ENCODE peak calls at places on chromosomes 4 and X, in nine cellular contexts. X, J, O, Q, A, B, F, P and U are unnamed samples.

GRCh38 chr4:139660518-139661149 is 5.0 kb upstream of the MGST2 start:
- DNase-seq in P (no peak), Q (peak; percentile 42), O (no peak), A (no peak), X (no peak), J (no peak), B (no peak), F (no peak), U (no peak)

GRCh38 chr4:58732973-58733372 is 1622.8 kb upstream of the IGFBP7 start:
- DNase-seq in F (no peak), A (no peak), O (no peak), P (no peak), Q (no peak), B (no peak), X (no peak), J (no peak), U (no peak)

GRCh38 chrX:10769165-10769564 is 148.8 kb upstream of the MID1 start:
- DNase-seq in F (peak; percentile 7), A (no peak), O (no peak), Q (peak; percentile 51), J (peak; percentile 37), B (peak; percentile 54), X (no peak), P (no peak), U (peak; percentile 41)

GRCh38 chr4:102543529-102543928 is 42.4 kb downstream of the NFKB1 start:
- DNase-seq in B (no peak), F (no peak), Q (no peak), J (no peak), P (no peak), A (no peak), O (no peak), X (no peak), U (no peak)

GRCh38 chr4:126939401-126939800 is 693.4 kb upstream of the INTU start:
- DNase-seq in P (no peak), B (peak; percentile 78), A (no peak), Q (peak; percentile 29), O (peak; percentile 27), J (peak; percentile 67), F (no peak), X (no peak), U (peak; percentile 77)

GRCh38 chr4:74311696-74312313 is 3.5 kb downstream of the EPGN start:
- DNase-seq in F (no peak), J (peak; percentile 70), O (no peak), A (no peak), P (no peak), X (no peak), Q (peak; percentile 84), B (peak; percentile 66), U (peak; percentile 81)

GRCh38 chrX:48476919-48477318 is 920 bp downstream of the FTSJ1 start:
- DNase-seq in J (no peak), Q (no peak), O (no peak), B (no peak), P (no peak), A (no peak), F (no peak), X (no peak), U (no peak)

GRCh38 chr4:14221176-14221575 is 593.7 kb upstream of the BOD1L1 start:
- DNase-seq in J (peak; percentile 24), B (no peak), X (no peak), O (no peak), Q (no peak), F (no peak), A (no peak), P (no peak), U (peak; percentile 11)

GRCh38 chr4:86919824-86920223 is 15.0 kb upstream of the AFF1 start:
- DNase-seq in P (no peak), B (peak; percentile 43), X (no peak), F (no peak), O (no peak), A (no peak), Q (peak; percentile 51), J (no peak), U (no peak)

GRCh38 chr4:70365479-70365878 is 4.9 kb downstream of the SMR3A start:
- DNase-seq in B (no peak), A (no peak), P (no peak), X (no peak), F (no peak), O (no peak), J (no peak), Q (peak; percentile 0), U (no peak)

GRCh38 chrX:101229155-101229554 is 9.6 kb downstream of the DRP2 start:
- DNase-seq in Q (peak; percentile 42), X (no peak), A (no peak), B (peak; percentile 59), J (peak; percentile 79), P (no peak), F (no peak), O (no peak), U (peak; percentile 66)

GRCh38 chr4:122798101-122798500 is 28.5 kb upstream of the FGF2 start:
- DNase-seq in B (peak; percentile 99), P (peak; percentile 22), X (no peak), Q (peak; percentile 96), O (peak; percentile 96), F (peak; percentile 46), A (peak; percentile 70), J (peak; percentile 92), U (peak; percentile 98)

GRCh38 chrX:2928127-2928582 is 984 bp downstream of the ARSD start:
- DNase-seq in F (no peak), B (no peak), Q (no peak), P (peak; percentile 35), O (no peak), A (peak; percentile 92), X (no peak), J (no peak), U (no peak)

GRCh38 chrX:111114806-111115205 is 18.8 kb downstream of the PAK3 start:
- DNase-seq in O (no peak), A (no peak), P (no peak), X (no peak), F (no peak), J (no peak), Q (no peak), B (no peak), U (no peak)

GRCh38 chr4:178632415-178632814 is 1190.2 kb upstream of the AGA start:
- DNase-seq in B (no peak), J (peak; percentile 3), O (no peak), Q (no peak), X (no peak), F (no peak), A (no peak), P (no peak), U (no peak)

GRCh38 chr4:65071532-65071931 is 598.8 kb downstream of the EPHA5 start:
- DNase-seq in B (no peak), O (no peak), X (no peak), J (peak; percentile 11), A (no peak), F (no peak), P (no peak), Q (no peak), U (no peak)

GRCh38 chr4:13833171-13833804 is 205.8 kb upstream of the BOD1L1 start:
- DNase-seq in F (no peak), O (no peak), X (no peak), Q (no peak), J (no peak), B (no peak), P (no peak), A (no peak), U (no peak)

GRCh38 chr4:111991797-111992196 is 153.5 kb upstream of the FAM241A start:
- DNase-seq in J (peak; percentile 35), X (no peak), A (no peak), O (no peak), Q (peak; percentile 35), F (no peak), P (no peak), B (peak; percentile 83), U (peak; percentile 59)

GRCh38 chrX:30577362-30577961 is at the start of gene TASL:
- DNase-seq in F (no peak), J (no peak), P (no peak), Q (no peak), X (peak; percentile 1), B (no peak), A (no peak), O (no peak), U (no peak)
- H3K4me3 ChIP-seq in F (no peak within 1 kb of the TSS), J (no peak within 1 kb of the TSS), P (no peak within 1 kb of the TSS), Q (no peak within 1 kb of the TSS), X (peak within 1 kb of the TSS; percentile 48), B (no peak within 1 kb of the TSS), A (peak within 1 kb of the TSS; percentile 24), O (no peak within 1 kb of the TSS), U (no peak within 1 kb of the TSS)

GRCh38 chrX:143340190-143340589 is 177.1 kb downstream of the SPANXN3 start:
- DNase-seq in X (no peak), J (no peak), O (no peak), B (no peak), Q (no peak), P (no peak), A (no peak), F (no peak), U (no peak)
- TF ChIP-seq CTCF in X (no peak), J (no peak), O (no peak), B (no peak), Q (no peak), P (no peak), A (no peak), F (no peak), U (no peak)

DNA sequence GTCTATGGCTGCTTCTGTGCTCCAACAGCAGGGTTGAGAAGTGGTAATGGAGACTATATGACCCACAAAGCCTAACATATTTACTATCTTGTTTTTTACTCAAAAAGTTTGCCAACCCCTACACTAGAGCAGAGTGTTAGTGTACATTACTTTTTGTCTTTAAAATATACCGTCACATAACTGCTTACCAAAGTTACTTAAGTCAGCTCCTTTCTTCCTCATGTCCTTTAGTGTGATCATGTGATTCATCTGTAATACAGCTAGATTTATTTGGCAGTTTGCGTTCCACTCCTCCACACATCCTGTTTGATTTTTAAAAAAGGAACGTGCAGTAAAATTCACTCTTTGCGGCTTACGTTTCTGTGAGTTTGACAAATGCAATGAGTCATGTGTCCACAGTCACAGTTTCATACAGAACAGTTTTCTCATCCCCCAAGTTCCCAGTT is 162.4 kb upstream of the GPRIN3 start:
- DNase-seq in P (no peak), F (no peak), Q (peak; percentile 92), B (peak; percentile 90), X (no peak), A (no peak), J (peak; percentile 94), O (peak; percentile 78), U (peak; percentile 89)
- H3K4me3 ChIP-seq in P (peak overlapping the region; percentile 2), F (no peak overlapping the region), Q (no peak overlapping the region), B (peak overlapping the region; percentile 23), X (no peak overlapping the region), A (no peak overlapping the region), J (no peak overlapping the region), O (no peak overlapping the region), U (no peak overlapping the region)

DNA sequence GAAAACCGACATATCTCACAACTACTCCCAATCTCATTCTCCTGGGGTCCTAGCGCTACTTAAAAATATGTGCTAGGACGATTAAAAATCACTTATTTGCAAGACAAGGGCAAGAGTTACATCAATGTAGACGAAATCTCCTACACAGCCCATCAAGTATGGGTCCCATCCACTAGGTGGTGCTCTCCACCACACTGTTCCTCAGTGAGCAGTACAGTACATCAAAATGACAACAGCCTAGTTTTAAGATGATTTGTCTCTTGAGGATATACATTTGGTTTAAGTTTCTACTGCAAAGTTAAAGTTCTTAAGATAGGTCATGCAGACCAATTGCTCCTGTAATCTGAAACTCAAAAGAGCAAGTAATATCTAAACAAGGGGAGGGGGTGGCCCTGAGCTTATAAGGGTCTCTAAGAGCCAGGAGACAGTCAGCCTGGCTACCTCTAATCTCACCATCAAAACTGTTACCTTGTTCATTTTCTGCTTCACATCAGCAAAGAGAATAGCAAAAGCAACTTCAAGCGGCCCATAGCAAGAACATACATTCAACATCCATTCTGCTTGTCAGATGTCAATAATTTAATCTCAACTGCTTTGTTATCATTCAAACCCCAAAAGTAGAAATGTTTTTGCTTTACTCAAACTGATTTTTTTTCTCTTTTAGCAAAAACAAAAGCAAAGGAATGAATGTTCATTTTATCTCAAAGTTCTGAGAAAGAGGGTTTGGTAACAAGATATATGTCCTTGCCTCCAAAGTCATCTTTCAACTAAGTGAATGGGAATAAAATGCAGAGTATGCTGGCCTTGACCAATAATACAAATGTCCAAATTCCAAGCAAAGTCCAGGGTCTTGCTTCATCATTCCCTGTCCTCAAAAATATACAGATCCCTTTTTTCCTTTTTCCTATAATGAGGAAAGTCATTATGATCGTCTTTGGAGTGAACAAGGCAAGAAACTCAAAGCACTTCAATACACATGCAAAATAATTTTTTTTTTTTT is 53.1 kb downstream of the STX18 start:
- DNase-seq in A (no peak), J (peak; percentile 80), X (peak; percentile 55), F (peak; percentile 70), B (peak; percentile 79), O (peak; percentile 58), P (peak; percentile 66), Q (peak; percentile 87), U (peak; percentile 90)
- TF ChIP-seq CTCF in A (peak; percentile 85), J (peak; percentile 91), X (peak; percentile 90), F (peak; percentile 79), B (peak; percentile 100), O (peak; percentile 95), P (peak; percentile 61), Q (peak; percentile 89), U (peak; percentile 92)